ENCODE peak calls at places on chromosomes 1 and 21, in six cellular contexts. One of them, this sample, is unnamed.

GRCh38 chr1:24108334-24109165 is 3.4 kb downstream of the MYOM3 start:
- DNase-seq in adrenal gland: peak
- DNase-seq in AG09309: peak
- DNase-seq in endothelial cell: no peak
- DNase-seq in T-helper 9 cell: no peak
- DNase-seq in activated CD8-positive, alpha-beta memory T cell treated with anti-CD3 and anti-CD28 coated beads for 24 hours: no peak
- DNase-seq in this sample: no peak

GRCh38 chr1:200699871-200700270 is 30.2 kb upstream of the DDX59 start:
- DNase-seq in AG09309: no peak
- DNase-seq in activated CD8-positive, alpha-beta memory T cell treated with anti-CD3 and anti-CD28 coated beads for 24 hours: no peak
- DNase-seq in endothelial cell: no peak
- DNase-seq in T-helper 9 cell: no peak
- DNase-seq in adrenal gland: no peak
- DNase-seq in this sample: no peak

GRCh38 chr1:20430355-20431290 is 55.4 kb downstream of the CAMK2N1 start:
- DNase-seq in T-helper 9 cell: peak
- DNase-seq in activated CD8-positive, alpha-beta memory T cell treated with anti-CD3 and anti-CD28 coated beads for 24 hours: peak
- DNase-seq in AG09309: no peak
- DNase-seq in adrenal gland: peak
- DNase-seq in endothelial cell: peak
- DNase-seq in this sample: no peak

GRCh38 chr1:182206628-182207239 is 145.2 kb upstream of the ZNF648 start:
- DNase-seq in AG09309: no peak
- DNase-seq in endothelial cell: no peak
- DNase-seq in adrenal gland: no peak
- DNase-seq in T-helper 9 cell: no peak
- DNase-seq in activated CD8-positive, alpha-beta memory T cell treated with anti-CD3 and anti-CD28 coated beads for 24 hours: no peak
- DNase-seq in this sample: no peak

GRCh38 chr1:192609110-192610079 is 26.6 kb upstream of the RGS13 start:
- DNase-seq in AG09309: no peak
- DNase-seq in adrenal gland: peak
- DNase-seq in activated CD8-positive, alpha-beta memory T cell treated with anti-CD3 and anti-CD28 coated beads for 24 hours: peak
- DNase-seq in T-helper 9 cell: peak
- DNase-seq in endothelial cell: no peak
- DNase-seq in this sample: no peak

GRCh38 chr21:31161157-31161556 is 122.9 kb upstream of the KRTAP19-8 start:
- DNase-seq in adrenal gland: no peak
- DNase-seq in activated CD8-positive, alpha-beta memory T cell treated with anti-CD3 and anti-CD28 coated beads for 24 hours: no peak
- DNase-seq in T-helper 9 cell: no peak
- DNase-seq in endothelial cell: no peak
- DNase-seq in AG09309: no peak
- DNase-seq in this sample: no peak

GRCh38 chr1:221315330-221315729 is 426.6 kb downstream of the DUSP10 start:
- DNase-seq in AG09309: no peak
- DNase-seq in activated CD8-positive, alpha-beta memory T cell treated with anti-CD3 and anti-CD28 coated beads for 24 hours: no peak
- DNase-seq in adrenal gland: no peak
- DNase-seq in T-helper 9 cell: no peak
- DNase-seq in endothelial cell: no peak
- DNase-seq in this sample: no peak

GRCh38 chr1:41349361-41350054 is 11.7 kb upstream of the FOXO6 start:
- DNase-seq in AG09309: no peak
- DNase-seq in adrenal gland: peak
- DNase-seq in T-helper 9 cell: no peak
- DNase-seq in endothelial cell: no peak
- DNase-seq in activated CD8-positive, alpha-beta memory T cell treated with anti-CD3 and anti-CD28 coated beads for 24 hours: peak
- DNase-seq in this sample: no peak